ENCODE peak calls at places on chromosome 20, in eight cellular contexts. V is activated naive CD4-positive, alpha-beta T cell treated with anti-CD3 and anti-CD28 coated beads, Interleukin-2, amount 10 ng/mL, durations not matched to agents 7 days and 5 days; B is nucleus accumbens; U is Peyer's patch; P is neuronal stem cell; D is SHP77; C is stomach; S is fibroblast of villous mesenchyme. E is an unnamed sample.
A peak's percentile ranks its signal among the peaks of the same experiment; 100 is the strongest.

GRCh38 chr20:41058007-41058673 is 29.5 kb downstream of the TOP1 start:
- DNase-seq in V (no peak), B (peak; percentile 8), U (no peak), P (no peak), D (no peak), C (no peak), S (peak; percentile 59), E (peak; percentile 71)

GRCh38 chr20:37519508-37520416 is 1.3 kb upstream of the NNAT start:
- DNase-seq in V (no peak), B (peak; percentile 13), U (no peak), P (no peak), D (peak; percentile 74), C (peak; percentile 22), S (no peak), E (peak; percentile 41)

GRCh38 chr20:12269579-12269978 is 351.9 kb downstream of the BTBD3 start:
- DNase-seq in V (no peak), B (no peak), U (no peak), P (no peak), D (no peak), C (no peak), S (no peak), E (no peak)

GRCh38 chr20:59481082-59482018 is 123.0 kb upstream of the PHACTR3 start:
- DNase-seq in V (no peak), B (no peak), U (no peak), P (no peak), D (no peak), C (no peak), S (no peak), E (no peak)

GRCh38 chr20:44981736-44982406 is 15.6 kb downstream of the STK4 start:
- DNase-seq in V (no peak), B (no peak), U (no peak), P (no peak), D (no peak), C (no peak), S (no peak), E (no peak)

GRCh38 chr20:62953839-62954703 is 1.6 kb downstream of the SLC17A9 start:
- DNase-seq in V (peak; percentile 93), B (peak; percentile 53), U (peak; percentile 95), P (peak; percentile 57), D (peak; percentile 77), C (peak; percentile 75), S (peak; percentile 86), E (peak; percentile 69)

GRCh38 chr20:63740501-63741353 is 1.2 kb downstream of the SLC2A4RG start:
- DNase-seq in V (peak; percentile 60), B (peak; percentile 79), U (peak; percentile 51), P (peak; percentile 75), D (peak; percentile 80), C (peak; percentile 95), S (peak; percentile 94), E (peak; percentile 86)

GRCh38 chr20:967796-968742 is 34.0 kb downstream of the RSPO4 start:
- DNase-seq in V (no peak), B (no peak), U (no peak), P (no peak), D (no peak), C (no peak), S (peak; percentile 23), E (peak; percentile 31)

GRCh38 chr20:42749548-42749947 is 440.2 kb downstream of the PTPRT start:
- DNase-seq in V (no peak), B (no peak), U (no peak), P (no peak), D (no peak), C (no peak), S (no peak), E (no peak)

GRCh38 chr20:62208805-62209755 is 11.0 kb downstream of the HRH3 start:
- DNase-seq in V (no peak), B (no peak), U (no peak), P (no peak), D (no peak), C (peak; percentile 33), S (no peak), E (no peak)

GRCh38 chr20:9301129-9302072 is 213.0 kb upstream of the LAMP5 start:
- DNase-seq in V (no peak), B (no peak), U (no peak), P (no peak), D (peak; percentile 26), C (no peak), S (peak; percentile 52), E (peak; percentile 70)

GRCh38 chr20:62807444-62808210 is 3.0 kb downstream of the OGFR start:
- DNase-seq in V (no peak), B (no peak), U (no peak), P (no peak), D (no peak), C (no peak), S (no peak), E (no peak)

GRCh38 chr20:48285656-48286055 is 500.4 kb upstream of the SULF2 start:
- DNase-seq in V (no peak), B (no peak), U (no peak), P (no peak), D (no peak), C (no peak), S (no peak), E (no peak)

GRCh38 chr20:62666736-62667529 is 24.6 kb downstream of the SLCO4A1 start:
- DNase-seq in V (no peak), B (peak; percentile 17), U (no peak), P (no peak), D (peak; percentile 33), C (peak; percentile 77), S (no peak), E (peak; percentile 76)

GRCh38 chr20:50794181-50794845 is 548 bp upstream of the BCAS4 start:
- DNase-seq in V (no peak), B (no peak), U (no peak), P (no peak), D (no peak), C (no peak), S (no peak), E (no peak)

E was measured in endothelial cell of umbilical vein.